ENCODE peak calls at places on chromosome 6, in five cellular contexts. H is body of pancreas, L is spleen, P is GM20000, Y is C1 segment of cervical spinal cord. Z is an unnamed sample.

GRCh38 chr6:88586371-88587157 is 376.9 kb downstream of the RNGTT start:
- DNase-seq in H (no peak), Y (no peak), P (no peak), L (no peak), Z (peak)

GRCh38 chr6:158184598-158184997 is 16.4 kb downstream of the GTF2H5 start:
- DNase-seq in P (no peak), L (no peak), Y (no peak), H (no peak), Z (no peak)

GRCh38 chr6:108621117-108621516 is 60.4 kb downstream of the FOXO3 start:
- DNase-seq in Y (no peak), H (peak), L (no peak), P (no peak), Z (peak)

GRCh38 chr6:24524801-24525200 is 30.0 kb downstream of the ALDH5A1 start:
- DNase-seq in Y (no peak), H (no peak), L (no peak), P (peak), Z (peak)

GRCh38 chr6:51972659-51973058 is 114.8 kb downstream of the PKHD1 start:
- DNase-seq in H (no peak), Y (no peak), L (no peak), P (no peak), Z (no peak)

GRCh38 chr6:166736606-166737005 is 109.6 kb upstream of the RPS6KA2 start:
- DNase-seq in L (no peak), Y (no peak), P (no peak), H (no peak), Z (no peak)

GRCh38 chr6:3297909-3298308 is 39.2 kb downstream of the PSMG4 start:
- DNase-seq in Y (no peak), P (no peak), H (no peak), L (peak), Z (no peak)

GRCh38 chr6:26155066-26155925 is 68.1 kb downstream of the HFE start:
- DNase-seq in Y (peak), P (no peak), H (peak), L (no peak), Z (no peak)

GRCh38 chr6:140225587-140226438 is 851.4 kb upstream of the CITED2 start:
- DNase-seq in H (no peak), P (no peak), Y (no peak), L (no peak), Z (no peak)

GRCh38 chr6:10838794-10839333 is 525 bp upstream of the MAK start:
- DNase-seq in P (peak), L (no peak), Y (no peak), H (no peak), Z (no peak)

GRCh38 chr6:163162874-163163213 is 251.7 kb upstream of the QKI start:
- DNase-seq in P (no peak), L (no peak), H (no peak), Y (no peak), Z (no peak)

Z was measured in occipital lobe.